ENCODE peak calls at places on chromosomes 5 and 9, in eight cellular contexts. S, H, G, E, N, F, O and Z are unnamed samples.

GRCh38 chr5:14400085-14400484 is 181.5 kb upstream of the OTULINL start:
- DNase-seq in S (no peak), H (no peak), G (no peak), E (no peak), N (no peak), F (no peak), O (no peak), Z (no peak)

GRCh38 chr9:121926417-121926816 is 166.7 kb downstream of the TTLL11 start:
- DNase-seq in S (no peak), H (peak), G (no peak), E (no peak), N (no peak), F (no peak), O (no peak), Z (no peak)

GRCh38 chr9:93258818-93259489 is 75.0 kb downstream of the WNK2 start:
- DNase-seq in S (no peak), H (no peak), G (no peak), E (peak), N (peak), F (no peak), O (peak), Z (peak)

GRCh38 chr9:72615931-72616330 is 94.5 kb downstream of the TMC1 start:
- DNase-seq in S (no peak), H (no peak), G (no peak), E (no peak), N (no peak), F (no peak), O (no peak), Z (no peak)

GRCh38 chr5:142411656-142412425 is 87.0 kb upstream of the SPRY4 start:
- DNase-seq in S (no peak), H (no peak), G (no peak), E (no peak), N (no peak), F (no peak), O (no peak), Z (no peak)

GRCh38 chr5:126122942-126123341 is 300.3 kb upstream of the GRAMD2B start:
- DNase-seq in S (no peak), H (no peak), G (no peak), E (no peak), N (no peak), F (no peak), O (no peak), Z (no peak)

GRCh38 chr5:126267435-126267834 is 155.8 kb upstream of the GRAMD2B start:
- DNase-seq in S (no peak), H (no peak), G (no peak), E (no peak), N (no peak), F (no peak), O (no peak), Z (no peak)

GRCh38 chr5:165460911-165461310 is 1955.5 kb downstream of the MAT2B start:
- DNase-seq in S (no peak), H (no peak), G (no peak), E (no peak), N (no peak), F (no peak), O (no peak), Z (no peak)

GRCh38 chr9:6715755-6716643 is 41.8 kb upstream of the KDM4C start:
- DNase-seq in S (peak), H (peak), G (no peak), E (peak), N (peak), F (peak), O (peak), Z (peak)

GRCh38 chr9:92964607-92964975 is 17.3 kb downstream of the FGD3 start:
- DNase-seq in S (no peak), H (no peak), G (no peak), E (no peak), N (peak), F (no peak), O (no peak), Z (peak)

GRCh38 chr5:135322744-135323143 is 76.3 kb downstream of the MACROH2A1 start:
- DNase-seq in S (no peak), H (no peak), G (no peak), E (no peak), N (no peak), F (no peak), O (no peak), Z (no peak)

GRCh38 chr5:107112207-107112606 is 558.5 kb downstream of the EFNA5 start:
- DNase-seq in S (no peak), H (no peak), G (no peak), E (no peak), N (no peak), F (no peak), O (no peak), Z (no peak)

GRCh38 chr9:113665756-113666155 is 202.2 kb downstream of the RGS3 start:
- DNase-seq in S (no peak), H (no peak), G (no peak), E (no peak), N (peak), F (no peak), O (no peak), Z (peak)

GRCh38 chr9:106590759-106591505 is 272.0 kb upstream of the ZNF462 start:
- DNase-seq in S (no peak), H (no peak), G (no peak), E (no peak), N (no peak), F (no peak), O (no peak), Z (no peak)

GRCh38 chr9:87270241-87271234 is 227.1 kb upstream of the DAPK1 start:
- DNase-seq in S (peak), H (no peak), G (no peak), E (peak), N (no peak), F (peak), O (no peak), Z (no peak)

DNA sequence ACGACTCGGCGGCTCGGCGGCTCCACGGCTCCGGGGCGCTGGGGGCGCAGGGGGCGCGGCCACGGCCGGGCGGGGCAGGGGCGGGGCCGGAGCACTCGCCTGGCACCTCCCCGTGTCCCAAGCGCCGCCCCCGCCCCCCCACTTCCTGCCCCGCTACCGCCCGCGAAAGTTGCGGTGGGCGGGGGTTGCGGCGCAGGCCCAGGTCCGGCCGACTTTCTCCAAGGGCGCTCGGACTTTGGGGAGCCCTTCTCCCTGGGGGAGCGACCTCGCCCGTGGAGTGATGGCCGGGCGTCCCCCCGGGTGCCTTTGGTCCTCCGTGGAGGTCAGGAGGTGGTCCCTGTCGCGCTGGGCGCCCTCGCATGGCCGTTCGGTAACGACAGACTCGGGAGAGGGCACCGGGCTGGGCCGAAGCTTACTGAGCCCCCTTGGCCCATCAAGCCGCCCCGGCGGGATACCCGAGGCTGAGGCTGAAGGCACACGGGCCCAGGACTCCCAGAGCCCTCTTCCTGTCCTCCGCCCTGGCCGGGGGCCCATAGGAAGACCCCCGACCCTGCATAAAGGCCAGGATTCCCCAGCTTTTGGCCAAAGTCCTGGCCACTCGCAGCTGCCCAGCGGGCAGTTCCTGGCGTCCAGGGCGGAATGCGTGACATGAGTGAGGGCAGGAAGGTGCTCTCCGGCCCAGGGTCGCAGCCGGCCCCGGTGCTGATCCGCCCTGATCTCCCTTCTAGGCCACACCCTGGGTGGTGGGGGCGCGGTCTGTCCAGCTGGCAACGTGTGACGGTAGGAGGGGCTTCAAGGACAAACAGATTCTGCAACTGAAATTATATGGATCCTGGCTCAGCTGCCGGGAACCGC is 883 bp upstream of the VAV2 start:
- DNase-seq in S (peak), H (peak), G (peak), E (peak), N (peak), F (peak), O (peak), Z (peak)
- TF ChIP-seq POLR2A in S (no peak), H (peak), G (peak), E (peak), N (peak), F (peak), O (peak), Z (no peak)

GRCh38 chr9:91858670-91859030 is 91.4 kb downstream of the ROR2 start:
- DNase-seq in S (no peak), H (no peak), G (no peak), E (no peak), N (no peak), F (no peak), O (peak), Z (no peak)

GRCh38 chr9:91856419-91856818 is 93.6 kb downstream of the ROR2 start:
- DNase-seq in S (no peak), H (no peak), G (no peak), E (no peak), N (no peak), F (no peak), O (peak), Z (no peak)

GRCh38 chr9:91855196-91855595 is 94.8 kb downstream of the ROR2 start:
- DNase-seq in S (no peak), H (no peak), G (no peak), E (no peak), N (no peak), F (no peak), O (peak), Z (peak)

GRCh38 chr9:91857291-91857781 is 92.7 kb downstream of the ROR2 start:
- DNase-seq in S (no peak), H (no peak), G (no peak), E (no peak), N (no peak), F (no peak), O (peak), Z (no peak)

DNA sequence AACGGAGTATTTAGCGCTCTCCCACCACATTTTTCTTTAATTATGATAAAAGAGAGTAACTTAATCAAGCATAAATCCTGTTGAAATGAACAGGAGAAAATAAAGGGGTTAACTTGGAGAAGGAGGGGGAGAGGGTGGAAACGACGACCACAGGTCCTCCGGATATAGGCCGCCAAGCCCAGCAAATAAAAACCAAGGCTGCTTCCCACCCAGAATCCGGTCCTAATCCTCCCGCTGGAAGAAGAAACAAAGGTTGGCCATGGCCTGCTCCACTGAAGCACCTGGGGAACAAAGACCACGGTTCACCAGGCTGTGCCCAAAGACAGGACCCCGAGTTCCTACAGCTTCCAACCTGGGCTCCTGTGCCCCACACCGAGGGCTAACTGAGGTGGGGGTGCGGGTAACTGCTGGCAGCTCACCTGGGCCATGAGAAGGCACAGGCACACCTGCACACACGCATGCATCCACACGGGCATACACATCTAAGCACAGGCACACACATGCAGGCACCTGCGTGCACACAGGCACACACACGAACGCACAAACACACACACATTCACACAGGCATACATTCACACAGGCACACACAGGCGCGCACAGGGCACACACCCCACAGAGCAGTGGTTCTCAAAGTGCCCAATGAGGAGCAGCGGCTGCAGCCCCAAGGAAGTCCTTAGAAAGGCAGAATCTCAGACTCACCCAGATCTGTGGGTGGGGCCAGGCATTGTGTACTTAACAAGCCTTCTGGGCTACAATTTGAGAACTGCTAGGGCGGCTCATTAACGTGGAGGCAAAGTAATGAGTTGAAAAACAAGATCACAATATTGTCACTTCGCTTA is 92.0 kb downstream of the ROR2 start:
- DNase-seq in S (no peak), H (no peak), G (no peak), E (no peak), N (no peak), F (no peak), O (peak), Z (no peak)
- H3K4me3 ChIP-seq in S (no peak), H (no peak), G (no peak), E (no peak), N (no peak), F (no peak), O (no peak), Z (no peak)

GRCh38 chr5:40284863-40285262 is 394.9 kb upstream of the PTGER4 start:
- DNase-seq in S (no peak), H (no peak), G (no peak), E (no peak), N (no peak), F (no peak), O (no peak), Z (no peak)

GRCh38 chr5:40291338-40291737 is 388.4 kb upstream of the PTGER4 start:
- DNase-seq in S (no peak), H (no peak), G (no peak), E (no peak), N (no peak), F (no peak), O (no peak), Z (no peak)

GRCh38 chr5:40292006-40292405 is 387.7 kb upstream of the PTGER4 start:
- DNase-seq in S (no peak), H (no peak), G (no peak), E (no peak), N (no peak), F (no peak), O (no peak), Z (no peak)

DNA sequence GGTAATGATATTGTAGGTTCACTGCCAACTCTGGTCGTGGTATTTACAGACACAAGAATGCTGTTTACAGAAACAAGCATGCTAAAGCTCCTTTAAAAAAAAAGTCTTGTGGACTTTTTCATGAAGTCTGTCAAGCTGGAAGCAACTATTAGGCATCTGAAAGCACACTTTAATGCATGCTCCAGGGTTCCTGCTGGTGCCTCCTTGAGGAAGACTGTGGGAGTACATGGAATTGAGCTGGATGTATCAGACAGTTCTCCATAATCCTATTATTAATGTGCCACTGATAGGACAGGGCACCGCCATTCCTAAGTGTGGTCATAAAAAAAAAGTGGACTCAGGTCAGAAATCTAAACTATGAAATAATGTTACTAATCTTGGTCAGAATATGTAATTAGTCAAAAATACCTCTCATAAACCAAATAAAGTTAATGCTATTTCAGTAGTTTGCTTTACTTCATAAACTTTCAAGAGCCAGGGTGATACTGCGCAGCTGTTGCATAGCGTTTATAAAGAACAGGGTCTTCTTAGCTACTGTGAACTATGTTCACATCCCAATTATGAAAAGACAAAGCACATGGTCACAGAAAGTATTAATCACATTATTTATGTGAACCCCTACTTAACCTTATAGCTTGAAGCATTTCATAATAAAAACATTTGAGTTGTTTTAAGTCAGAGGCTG is 390.8 kb upstream of the PTGER4 start:
- DNase-seq in S (no peak), H (no peak), G (no peak), E (no peak), N (no peak), F (no peak), O (no peak), Z (no peak)
- TF ChIP-seq CTCF in S (no peak), H (no peak), G (no peak), E (no peak), N (no peak), F (no peak), O (no peak), Z (no peak)

DNA sequence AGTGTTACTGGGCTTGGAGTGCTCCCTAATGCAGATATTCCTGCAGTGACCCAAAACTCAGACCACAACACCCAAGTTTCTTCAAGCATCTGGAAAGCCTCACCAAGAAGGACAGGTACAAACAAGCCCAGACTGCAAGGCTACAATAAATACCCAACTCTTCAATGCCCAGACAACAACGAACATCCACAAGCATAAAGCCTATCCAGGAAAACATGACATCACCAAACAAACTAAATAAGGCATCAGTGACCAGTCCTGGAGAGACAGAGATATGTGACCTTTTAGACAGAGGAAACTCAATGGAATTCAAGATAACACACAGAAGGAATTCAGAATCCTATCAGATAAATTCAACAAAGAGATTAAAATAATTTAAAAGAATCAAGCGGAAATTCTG is 605.6 kb downstream of the PDE4D start:
- DNase-seq in S (no peak), H (no peak), G (no peak), E (no peak), N (no peak), F (no peak), O (no peak), Z (no peak)
- TF ChIP-seq POLR2A in S (no peak), H (no peak), G (no peak), E (no peak), N (no peak), F (no peak), O (no peak), Z (no peak)